ENCODE peak calls at places on chromosomes 7 and 10, in six cellular contexts. R is aorta; K is K562; Z is neuronal stem cell; E is ovary; X is CD8-positive, alpha-beta memory T cell. V is an unnamed sample.
A peak's percentile ranks its signal among the peaks of the same experiment; 100 is the strongest.

GRCh38 chr10:48671914-48672595 is 12.6 kb upstream of the WDFY4 start:
- DNase-seq in R (no peak), X (no peak), E (no peak), K (no peak), Z (no peak), V (no peak)

GRCh38 chr7:155456772-155457543 is 971 bp upstream of the EN2 start:
- DNase-seq in E (peak; percentile 77), X (no peak), Z (no peak), R (peak; percentile 68), K (peak; percentile 70), V (peak; percentile 74)

GRCh38 chr10:115094605-115095004 is 1.4 kb downstream of the ATRNL1 start:
- DNase-seq in X (no peak), Z (no peak), K (no peak), R (no peak), E (no peak), V (no peak)

GRCh38 chr7:56023500-56023899 is 27.7 kb downstream of the PSPH start:
- DNase-seq in Z (no peak), E (no peak), X (no peak), R (no peak), K (no peak), V (no peak)

GRCh38 chr10:131748831-131749766 is 151.7 kb upstream of the PPP2R2D start:
- DNase-seq in Z (no peak), R (peak; percentile 36), K (no peak), X (no peak), E (no peak), V (no peak)

GRCh38 chr10:110358869-110359629 is 54.3 kb upstream of the SMNDC1 start:
- DNase-seq in E (no peak), Z (no peak), X (no peak), K (no peak), R (no peak), V (peak; percentile 46)

GRCh38 chr7:38299275-38299931 is 26.0 kb upstream of the TARP start:
- DNase-seq in Z (no peak), R (no peak), K (no peak), X (no peak), E (no peak), V (no peak)

GRCh38 chr10:61452229-61452651 is 941 bp downstream of the TMEM26 start:
- DNase-seq in E (no peak), Z (peak; percentile 8), R (no peak), X (no peak), K (no peak), V (no peak)

GRCh38 chr10:33818343-33818742 is 483.9 kb upstream of the NRP1 start:
- DNase-seq in E (no peak), K (no peak), Z (no peak), R (no peak), X (no peak), V (no peak)

GRCh38 chr7:151038951-151039849 is 9.1 kb upstream of the ASIC3 start:
- DNase-seq in Z (no peak), X (no peak), E (peak; percentile 65), K (peak; percentile 99), R (peak; percentile 86), V (peak; percentile 83)

GRCh38 chr7:118080947-118081346 is 103.0 kb upstream of the LSM8 start:
- DNase-seq in K (peak; percentile 81), R (no peak), Z (no peak), E (no peak), X (no peak), V (peak; percentile 44)

GRCh38 chr7:47672267-47672920 is 90.5 kb upstream of the TNS3 start:
- DNase-seq in Z (no peak), R (no peak), X (no peak), K (no peak), E (no peak), V (no peak)

GRCh38 chr7:84669177-84669732 is 474.7 kb upstream of the SEMA3A start:
- DNase-seq in X (no peak), R (no peak), E (no peak), K (no peak), Z (no peak), V (no peak)

GRCh38 chr7:74183653-74184450 is 9.7 kb downstream of the EIF4H start:
- DNase-seq in R (no peak), E (no peak), X (no peak), K (peak; percentile 47), Z (no peak), V (no peak)

GRCh38 chr10:64011871-64012714 is 490.9 kb downstream of the REEP3 start:
- DNase-seq in Z (no peak), K (no peak), R (no peak), E (no peak), X (no peak), V (no peak)

GRCh38 chr7:127017196-127017595 is 235.5 kb downstream of the GRM8 start:
- DNase-seq in K (no peak), Z (no peak), E (no peak), R (no peak), X (no peak), V (no peak)

GRCh38 chr7:151472644-151473380 is 32.9 kb upstream of the CRYGN start:
- DNase-seq in E (no peak), X (no peak), Z (no peak), K (no peak), R (no peak), V (no peak)

GRCh38 chr7:101590663-101591435 is 38.2 kb downstream of the MYL10 start:
- DNase-seq in X (no peak), R (no peak), Z (no peak), K (no peak), E (no peak), V (no peak)

GRCh38 chr7:34748244-34749039 is 90.4 kb downstream of the NPSR1 start:
- DNase-seq in K (no peak), Z (no peak), R (no peak), E (peak; percentile 34), X (no peak), V (peak; percentile 60)

GRCh38 chr10:92486637-92487036 is 87.3 kb downstream of the IDE start:
- DNase-seq in E (no peak), R (no peak), Z (no peak), X (no peak), K (peak; percentile 29), V (no peak)

GRCh38 chr7:157056246-157056645 is 45.8 kb upstream of the MNX1 start:
- DNase-seq in X (no peak), Z (no peak), K (peak; percentile 71), R (no peak), E (no peak), V (no peak)

GRCh38 chr7:106217089-106217542 is 67.7 kb downstream of the NAMPT start:
- DNase-seq in R (peak; percentile 82), E (peak; percentile 70), K (peak; percentile 31), Z (no peak), X (no peak), V (peak; percentile 74)

GRCh38 chr7:130719550-130719949 is 14.5 kb downstream of the KLF14 start:
- DNase-seq in K (no peak), X (no peak), R (no peak), Z (no peak), E (no peak), V (no peak)

DNA sequence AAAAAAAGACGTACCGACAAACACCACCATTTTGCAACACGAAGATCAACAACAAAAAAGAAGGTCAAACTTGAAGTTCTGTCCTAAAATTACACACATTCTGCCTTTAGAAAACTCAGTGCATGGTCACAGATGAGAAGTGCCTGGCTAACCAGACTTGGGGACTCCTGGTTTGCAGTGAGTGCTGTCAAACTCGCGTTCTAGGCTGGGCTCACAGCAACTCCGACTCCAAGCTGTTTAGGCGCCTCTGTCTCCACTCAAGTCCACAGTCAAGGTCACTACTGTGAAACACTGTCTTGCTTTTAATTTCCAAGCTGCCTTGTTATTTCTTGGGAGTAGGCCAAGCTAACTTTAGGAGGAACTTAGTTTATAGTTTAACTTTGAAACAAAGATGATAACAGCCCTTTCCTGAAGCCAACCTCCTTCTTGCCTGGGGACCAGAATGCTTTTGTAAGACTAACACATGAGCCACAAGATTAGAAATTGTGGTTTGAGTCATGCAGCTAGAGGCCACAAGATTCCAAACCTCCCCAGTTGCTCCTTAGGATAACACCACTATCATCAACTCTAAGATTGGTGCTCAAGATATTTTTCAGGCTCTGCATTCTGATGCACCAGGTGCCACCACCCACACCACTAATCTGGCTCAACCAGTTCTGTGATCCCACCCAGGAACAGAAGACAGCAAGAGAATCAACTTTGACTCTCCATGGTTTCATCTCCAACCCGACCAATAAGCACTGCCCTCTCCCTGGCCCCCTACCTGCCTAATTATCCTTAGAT is 1.1 kb upstream of the DNAAF5 start:
- DNase-seq in Z (no peak), R (no peak), E (no peak), X (no peak), K (peak; percentile 8), V (no peak)
- H3K4me3 ChIP-seq in Z (no peak overlapping the region), R (no peak overlapping the region), E (no peak overlapping the region), X (peak overlapping the region; percentile 70), K (peak overlapping the region; percentile 86), V (peak overlapping the region; percentile 54)

DNA sequence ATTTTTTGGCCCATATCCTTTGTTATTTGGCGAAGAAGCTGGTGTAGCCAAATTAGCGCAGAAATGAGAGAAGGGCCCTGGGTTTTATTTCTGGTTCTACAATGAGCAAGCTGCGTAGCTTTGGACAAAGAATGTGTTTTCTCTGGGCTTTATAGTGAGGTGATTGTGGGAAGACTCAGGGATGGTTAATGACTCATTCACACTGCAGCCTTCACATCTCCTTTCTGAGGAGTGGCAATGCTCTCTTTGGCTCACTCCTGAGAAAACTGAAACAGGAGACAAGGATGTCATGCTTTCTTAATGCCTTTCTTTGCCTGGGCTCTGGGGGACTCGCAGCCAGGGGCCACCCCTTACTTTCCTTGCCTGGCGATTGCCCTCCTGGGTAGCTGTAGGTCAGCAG is 271.0 kb upstream of the PODXL start:
- DNase-seq in E (no peak), K (no peak), Z (no peak), X (no peak), R (no peak), V (no peak)
- H3K4me3 ChIP-seq in E (no peak overlapping the region), K (no peak overlapping the region), Z (no peak overlapping the region), X (no peak overlapping the region), R (no peak overlapping the region), V (no peak overlapping the region)

DNA sequence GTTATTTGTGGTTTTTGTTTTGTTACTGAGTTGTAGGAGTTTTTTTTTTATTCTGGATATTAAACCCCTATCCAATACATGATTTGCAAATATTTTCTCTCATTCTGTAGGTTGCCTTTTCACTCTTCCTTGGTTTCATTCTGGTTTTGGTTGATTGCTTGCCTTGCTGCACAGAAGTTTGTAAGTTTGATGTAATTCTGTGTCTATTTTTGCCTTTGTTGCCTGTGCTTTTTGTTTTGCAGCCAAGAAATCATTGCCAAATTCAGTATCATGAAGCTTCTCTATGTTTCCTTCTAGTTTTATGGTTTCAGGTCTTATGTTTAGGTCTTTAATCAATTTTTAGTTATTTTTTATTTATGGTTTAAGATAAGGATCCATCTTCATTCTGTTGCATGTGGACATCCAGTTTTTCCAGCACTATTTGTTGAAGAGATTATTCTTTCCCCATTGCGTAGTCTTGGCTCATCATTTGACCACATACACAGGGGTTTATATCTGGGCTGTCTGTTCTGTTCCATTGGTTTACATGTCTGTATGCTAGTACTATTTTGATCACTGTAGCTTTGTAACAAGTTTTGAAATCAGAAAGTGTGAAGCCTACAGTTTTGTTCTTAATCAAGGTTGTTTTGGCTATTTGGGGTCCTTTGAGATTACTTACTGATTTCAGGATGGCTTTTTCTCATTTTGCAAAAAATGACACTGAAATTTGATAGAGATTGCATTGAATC is 26.4 kb downstream of the BMPR1A start:
- DNase-seq in E (no peak), Z (no peak), K (no peak), X (no peak), R (no peak), V (no peak)
- H3K4me3 ChIP-seq in E (no peak overlapping the region), Z (no peak overlapping the region), K (no peak overlapping the region), X (no peak overlapping the region), R (no peak overlapping the region), V (no peak overlapping the region)

DNA sequence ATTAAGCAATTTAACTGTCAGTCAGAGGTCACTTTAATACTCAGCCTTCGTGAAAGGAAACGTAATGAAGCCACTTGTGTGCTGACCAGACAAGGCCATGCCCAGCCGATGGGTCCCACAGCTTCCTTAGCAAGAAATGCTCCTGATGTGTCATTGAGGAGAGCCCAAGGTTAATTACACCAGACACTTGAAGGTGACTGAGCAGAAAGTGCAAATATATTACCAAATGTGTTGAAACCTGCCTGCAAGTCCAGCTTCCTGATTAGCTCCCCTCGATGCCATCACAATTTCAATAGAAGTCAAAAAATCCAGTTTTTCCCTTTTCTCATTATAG is 151.5 kb upstream of the RSU1 start:
- DNase-seq in K (no peak), Z (no peak), E (no peak), R (no peak), X (no peak), V (no peak)
- H3K4me3 ChIP-seq in K (no peak overlapping the region), Z (no peak overlapping the region), E (no peak overlapping the region), R (no peak overlapping the region), X (no peak overlapping the region), V (no peak overlapping the region)

V was measured in MG63.